ENCODE peak calls at places on chromosomes 16 and 17, in four cellular contexts. H is heart left ventricle, D is left ventricle myocardium inferior, I is aorta. P is an unnamed sample. For H3K4me1 and H3K9me3, the result is how much of the 10 kb centered on the place peaks cover.

GRCh38 chr17:32596206-32596605 is 109.4 kb downstream of the CDK5R1 start:
- DNase-seq in H (no peak), D (no peak), I (no peak), P (no peak)

GRCh38 chr17:17205368-17206148 is 575 bp downstream of the PLD6 start:
- DNase-seq in H (peak), D (peak), I (peak), P (no peak)

GRCh38 chr16:76683051-76683450 is 405.9 kb downstream of the CNTNAP4 start:
- DNase-seq in H (no peak), D (no peak), I (no peak), P (no peak)

GRCh38 chr17:4477286-4477791 is 21.3 kb upstream of the SPNS2 start:
- DNase-seq in H (no peak), D (no peak), I (no peak), P (no peak)

GRCh38 chr17:6688944-6689343 is 24.2 kb downstream of the SLC13A5 start:
- DNase-seq in H (no peak), D (no peak), I (no peak), P (no peak)

GRCh38 chr17:16304832-16305231 is 48.4 kb downstream of the CENPV start:
- DNase-seq in H (no peak), D (no peak), I (no peak), P (peak)

GRCh38 chr16:50585331-50585776 is 37.2 kb downstream of the NKD1 start:
- DNase-seq in H (peak), D (peak), I (peak), P (no peak)

GRCh38 chr17:16080366-16080765 is 80.7 kb downstream of the TTC19 start:
- DNase-seq in H (no peak), D (no peak), I (no peak), P (no peak)

GRCh38 chr17:58338907-58339774 is 10.5 kb upstream of the TSPOAP1 start:
- DNase-seq in H (peak), D (peak), I (peak), P (no peak)

GRCh38 chr17:49548506-49549310 is 27.0 kb upstream of the NXPH3 start:
- DNase-seq in H (no peak), D (peak), I (no peak), P (no peak)

GRCh38 chr17:27954521-27955495 is 61.6 kb upstream of the LYRM9 start:
- DNase-seq in H (no peak), D (no peak), I (no peak), P (no peak)

GRCh38 chr16:53745753-53746258 is 41.9 kb downstream of the FTO start:
- DNase-seq in H (no peak), D (no peak), I (no peak), P (no peak)

GRCh38 chr17:51164911-51165679 is 1.1 kb upstream of the NME2 start:
- DNase-seq in H (peak), D (no peak), I (peak), P (no peak)

GRCh38 chr17:27834571-27834970 is 34.2 kb upstream of the NOS2 start:
- DNase-seq in H (no peak), D (no peak), I (no peak), P (no peak)

GRCh38 chr16:25126820-25127232 is 15.3 kb downstream of the LCMT1 start:
- DNase-seq in H (no peak), D (no peak), I (no peak), P (no peak)

GRCh38 chr17:21213491-21214014 is 408 bp downstream of the TMEM11 start:
- DNase-seq in H (no peak), D (no peak), I (peak), P (peak)

GRCh38 chr16:58384437-58385055 is 7.7 kb upstream of the GINS3 start:
- DNase-seq in H (no peak), D (no peak), I (no peak), P (no peak)

GRCh38 chr17:33977729-33978514 is 277.2 kb upstream of the CCL2 start:
- DNase-seq in H (no peak), D (no peak), I (no peak), P (no peak)

GRCh38 chr17:66146394-66146793 is 45.5 kb downstream of the CEP112 start:
- DNase-seq in H (no peak), D (no peak), I (no peak), P (no peak)

GRCh38 chr17:73604476-73604875 is 39.8 kb downstream of the SDK2 start:
- DNase-seq in H (no peak), D (no peak), I (no peak), P (no peak)

GRCh38 chr16:27471661-27472060 is 69.7 kb downstream of the IL21R start:
- DNase-seq in H (no peak), D (no peak), I (no peak), P (no peak)

GRCh38 chr17:43068570-43069367 is 43.7 kb downstream of the RND2 start:
- DNase-seq in H (no peak), D (no peak), I (no peak), P (no peak)

GRCh38 chr16:82761236-82761635 is 134.5 kb downstream of the CDH13 start:
- DNase-seq in H (peak), D (peak), I (peak), P (no peak)

GRCh38 chr17:63881935-63882601 is at the start of gene GH2:
- DNase-seq in H (no peak), D (no peak), I (no peak), P (peak)

GRCh38 chr16:53744449-53744848 is 40.5 kb downstream of the FTO start:
- DNase-seq in H (no peak), D (no peak), I (no peak), P (no peak)

GRCh38 chr17:79624658-79625478 is 14.0 kb upstream of the RBFOX3 start:
- DNase-seq in H (peak), D (peak), I (peak), P (no peak)

GRCh38 chr16:51146256-51146924 is 4.7 kb downstream of the SALL1 start:
- DNase-seq in H (no peak), D (no peak), I (no peak), P (no peak)

GRCh38 chr17:73160980-73161630 is 3.7 kb upstream of the SSTR2 start:
- DNase-seq in H (no peak), D (no peak), I (no peak), P (no peak)

GRCh38 chr16:46629331-46629843 is 8.2 kb upstream of the SHCBP1 start:
- DNase-seq in H (no peak), D (no peak), I (no peak), P (no peak)

GRCh38 chr16:2751577-2752034 is 832 bp upstream of the SRRM2 start:
- DNase-seq in H (no peak), D (no peak), I (no peak), P (no peak)

GRCh38 chr16:85565796-85566501 is 47.2 kb upstream of the GSE1 start:
- DNase-seq in H (no peak), D (no peak), I (no peak), P (no peak)
- H3K4me1 ChIP-seq in H (under half), D (under half), I (under half), P (under half)

DNA sequence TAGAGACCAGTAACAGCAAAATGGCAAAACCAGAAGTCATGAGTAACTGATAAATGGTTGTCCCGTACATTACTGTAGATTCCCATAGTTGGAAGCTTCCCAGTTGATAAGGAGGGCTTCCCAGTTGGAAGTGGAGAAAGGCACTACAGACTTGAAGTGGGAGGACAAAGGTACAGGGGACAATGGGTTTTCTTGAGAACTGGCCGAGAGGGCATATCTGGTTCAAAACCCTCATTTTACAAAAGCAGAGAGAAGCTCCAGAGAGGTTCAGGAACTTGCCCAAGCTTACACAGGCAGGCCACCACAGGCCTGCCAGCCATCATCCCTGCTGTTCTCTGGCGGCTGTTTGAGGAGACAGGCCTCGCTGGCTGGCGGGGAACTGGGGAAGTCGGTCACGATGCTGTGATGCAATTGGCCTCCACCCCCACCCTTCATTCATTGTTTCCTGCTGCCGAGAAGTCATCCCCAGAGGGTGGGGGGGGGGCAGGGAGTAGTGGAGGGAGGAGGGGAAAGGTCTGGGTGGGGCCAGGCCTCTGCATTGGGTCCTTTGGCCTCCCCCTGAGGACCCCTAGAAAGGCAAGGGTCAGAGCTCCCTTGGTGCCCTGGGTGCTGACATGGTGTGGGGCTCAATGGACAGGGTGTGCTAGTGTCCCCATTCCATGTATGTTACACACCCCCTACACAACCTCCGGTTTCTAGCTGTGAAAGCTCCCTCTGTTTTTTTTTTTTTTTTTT is 3.0 kb downstream of the UBALD2 start:
- DNase-seq in H (peak), D (peak), I (peak), P (peak)
- H3K9me3 ChIP-seq in H (under half), D (under half), I (under half), P (under half)

DNA sequence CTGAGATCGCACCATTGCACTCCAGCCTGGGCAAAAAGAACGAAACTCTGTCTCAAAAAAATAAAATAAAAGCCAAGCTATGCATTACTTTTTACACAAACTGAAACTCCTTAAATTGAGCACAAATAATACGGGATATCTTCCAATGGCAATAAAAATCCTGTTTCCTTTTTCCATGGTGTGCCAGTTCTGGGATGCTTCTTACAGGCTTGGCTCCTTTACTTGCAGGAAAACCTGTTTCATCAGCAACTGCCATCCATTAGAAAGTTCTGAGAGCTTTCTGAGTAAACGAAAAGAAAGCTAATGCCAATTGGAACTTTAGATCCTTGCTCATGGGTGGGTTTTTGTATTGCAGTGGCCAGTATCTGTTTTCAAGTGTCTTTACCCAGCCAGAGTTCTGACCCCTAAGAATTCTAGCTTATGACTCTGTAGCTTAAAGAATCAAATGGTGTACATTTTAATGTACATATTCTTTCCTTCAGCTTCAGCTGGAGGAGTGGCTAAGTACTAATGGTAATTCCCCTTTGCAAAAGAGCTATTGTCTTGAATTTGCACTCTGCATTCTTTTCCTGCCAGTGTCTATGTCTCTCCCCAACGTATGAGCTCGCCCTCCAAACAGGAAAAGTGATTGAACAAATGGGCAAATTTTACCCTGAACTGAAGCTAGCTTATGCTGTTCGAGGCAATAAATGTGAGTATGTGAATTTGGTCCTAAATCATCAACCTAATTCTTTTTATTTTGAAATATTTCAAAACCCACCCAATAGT is 21.5 kb upstream of the DDX19A start:
- DNase-seq in H (no peak), D (no peak), I (no peak), P (no peak)
- H3K4me1 ChIP-seq in H (under half), D (under half), I (under half), P (under half)

GRCh38 chr16:61715392-61715791 is 320.8 kb downstream of the CDH8 start:
- DNase-seq in H (no peak), D (no peak), I (no peak), P (no peak)

GRCh38 chr16:61713787-61714186 is 322.5 kb downstream of the CDH8 start:
- DNase-seq in H (no peak), D (no peak), I (no peak), P (no peak)
- H3K9me3 ChIP-seq in H (under half), D (under half), I (under half), P (under half)

DNA sequence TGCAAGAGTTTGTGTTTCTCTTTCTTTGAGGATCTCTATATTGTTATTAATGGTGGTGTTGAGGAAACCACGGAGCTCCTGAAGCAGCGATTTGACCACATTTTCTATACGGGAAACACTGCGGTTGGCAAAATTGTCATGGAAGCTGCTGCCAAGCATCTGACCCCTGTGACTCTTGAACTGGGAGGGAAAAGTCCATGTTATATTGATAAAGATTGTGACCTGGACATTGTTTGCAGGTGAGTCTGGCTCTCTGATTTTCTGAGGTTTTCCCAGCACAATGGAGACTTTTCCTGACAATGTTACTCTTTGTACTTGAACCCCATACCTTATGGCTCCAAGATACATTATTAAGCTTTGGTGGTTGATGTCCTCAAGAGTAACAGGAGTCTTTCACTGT is 7.8 kb downstream of the ALDH3A2 start:
- DNase-seq in H (no peak), D (no peak), I (no peak), P (no peak)
- H3K4me1 ChIP-seq in H (under half), D (under half), I (under half), P (under half)

GRCh38 chr16:60329110-60329509 is 1595.0 kb upstream of the GOT2 start:
- DNase-seq in H (no peak), D (no peak), I (no peak), P (no peak)
- H3K9me3 ChIP-seq in H (under half), D (under half), I (under half), P (under half)

DNA sequence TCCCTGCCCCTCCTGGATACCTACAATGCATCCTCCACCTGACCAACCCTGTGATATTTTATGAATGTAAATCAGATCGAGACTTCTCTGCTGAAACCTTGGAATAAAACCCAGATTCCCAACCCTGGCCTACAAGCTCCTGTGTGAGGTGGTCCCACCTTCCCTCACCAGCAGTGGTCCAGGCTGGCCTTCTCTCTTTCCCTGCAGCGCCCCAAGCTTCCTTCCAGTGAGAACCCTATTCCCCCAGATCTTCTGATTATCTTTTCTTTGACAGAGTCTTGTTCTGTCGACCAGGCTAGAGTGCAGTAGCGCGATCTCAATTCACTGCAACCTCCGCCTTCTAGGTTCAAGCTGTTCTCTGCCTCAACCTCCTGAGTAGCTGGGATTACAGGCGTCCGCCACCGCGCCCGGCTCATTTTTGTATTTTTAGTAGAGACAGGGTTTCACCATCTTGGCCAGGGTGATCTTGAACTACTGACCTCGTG is 2.5 kb upstream of the HELZ start:
- DNase-seq in H (no peak), D (no peak), I (no peak), P (no peak)
- H3K4me1 ChIP-seq in H (under half), D (under half), I (under half), P (under half)

GRCh38 chr16:71449020-71449419 is 7.2 kb upstream of the TLE7 start:
- DNase-seq in H (no peak), D (no peak), I (no peak), P (no peak)
- H3K9me3 ChIP-seq in H (half or more), D (half or more), I (under half), P (under half)

DNA sequence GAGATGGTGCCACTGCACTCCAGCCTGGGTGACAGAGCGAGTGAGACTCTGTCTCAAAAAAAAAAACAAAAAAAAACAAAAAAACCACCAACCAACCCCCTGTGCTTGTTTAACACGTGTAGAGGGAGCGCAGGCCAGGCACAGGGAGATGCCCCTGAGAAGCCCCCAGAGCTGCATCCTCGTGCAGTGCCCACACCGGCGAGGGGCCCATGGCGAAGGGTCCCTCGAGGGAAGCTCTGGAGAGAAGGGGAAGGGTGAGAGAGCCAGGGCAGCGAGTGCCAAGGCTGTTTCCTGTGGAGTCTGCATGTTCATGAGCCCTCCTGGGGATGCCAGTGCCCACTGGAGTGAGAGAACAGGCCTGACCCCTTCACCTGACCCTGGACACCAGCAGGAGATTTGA is 47.8 kb upstream of the GSE1 start:
- DNase-seq in H (no peak), D (no peak), I (no peak), P (no peak)
- H3K4me1 ChIP-seq in H (under half), D (under half), I (under half), P (under half)

P was measured in CD8-positive, alpha-beta T cell.